ENCODE peak calls at places on chromosomes 12 and 14, in four cellular contexts. P is GM13976, D is esophagus muscularis mucosa, Z is upper lobe of left lung. V is an unnamed sample.

GRCh38 chr12:124520896-124521295 is 46.5 kb downstream of the NCOR2 start:
- DNase-seq in P (no peak), D (no peak), Z (no peak), V (no peak)

GRCh38 chr12:112916270-112916669 is 9.5 kb downstream of the OAS1 start:
- DNase-seq in D (no peak), Z (no peak), P (no peak), V (no peak)

GRCh38 chr12:132292328-132293319 is 36.8 kb downstream of the GALNT9 start:
- DNase-seq in P (no peak), Z (no peak), D (no peak), V (no peak)

GRCh38 chr12:118360785-118361404 is 11.8 kb downstream of the TAOK3 start:
- DNase-seq in P (no peak), D (no peak), Z (no peak), V (no peak)

GRCh38 chr14:54025661-54026060 is 69.0 kb upstream of the BMP4 start:
- DNase-seq in Z (no peak), P (no peak), D (no peak), V (no peak)

GRCh38 chr14:22095845-22096510 is 422.4 kb upstream of the OR4E1 start:
- DNase-seq in Z (no peak), P (no peak), D (no peak), V (no peak)

GRCh38 chr12:52532636-52533035 is 12.4 kb upstream of the KRT5 start:
- DNase-seq in D (no peak), P (no peak), Z (no peak), V (no peak)

GRCh38 chr14:74014299-74014698 is 4.8 kb downstream of the ENTPD5 start:
- DNase-seq in Z (no peak), D (no peak), P (no peak), V (no peak)

GRCh38 chr12:37541356-37541755 is 775.2 kb upstream of the ALG10B start:
- DNase-seq in D (no peak), P (no peak), Z (no peak), V (no peak)

GRCh38 chr14:95941897-95942296 is 65.3 kb downstream of the TUNAR start:
- DNase-seq in P (no peak), Z (no peak), D (no peak), V (no peak)

GRCh38 chr12:48084841-48085460 is 20.9 kb downstream of the SENP1 start:
- DNase-seq in P (no peak), Z (no peak), D (no peak), V (no peak)

GRCh38 chr12:18454330-18454729 is 193.0 kb downstream of the PIK3C2G start:
- DNase-seq in Z (no peak), D (no peak), P (no peak), V (no peak)

GRCh38 chr12:105330283-105330937 is at the start of gene C12orf75:
- DNase-seq in P (peak; percentile 95), D (no peak), Z (peak; percentile 66), V (peak; percentile 85)

DNA sequence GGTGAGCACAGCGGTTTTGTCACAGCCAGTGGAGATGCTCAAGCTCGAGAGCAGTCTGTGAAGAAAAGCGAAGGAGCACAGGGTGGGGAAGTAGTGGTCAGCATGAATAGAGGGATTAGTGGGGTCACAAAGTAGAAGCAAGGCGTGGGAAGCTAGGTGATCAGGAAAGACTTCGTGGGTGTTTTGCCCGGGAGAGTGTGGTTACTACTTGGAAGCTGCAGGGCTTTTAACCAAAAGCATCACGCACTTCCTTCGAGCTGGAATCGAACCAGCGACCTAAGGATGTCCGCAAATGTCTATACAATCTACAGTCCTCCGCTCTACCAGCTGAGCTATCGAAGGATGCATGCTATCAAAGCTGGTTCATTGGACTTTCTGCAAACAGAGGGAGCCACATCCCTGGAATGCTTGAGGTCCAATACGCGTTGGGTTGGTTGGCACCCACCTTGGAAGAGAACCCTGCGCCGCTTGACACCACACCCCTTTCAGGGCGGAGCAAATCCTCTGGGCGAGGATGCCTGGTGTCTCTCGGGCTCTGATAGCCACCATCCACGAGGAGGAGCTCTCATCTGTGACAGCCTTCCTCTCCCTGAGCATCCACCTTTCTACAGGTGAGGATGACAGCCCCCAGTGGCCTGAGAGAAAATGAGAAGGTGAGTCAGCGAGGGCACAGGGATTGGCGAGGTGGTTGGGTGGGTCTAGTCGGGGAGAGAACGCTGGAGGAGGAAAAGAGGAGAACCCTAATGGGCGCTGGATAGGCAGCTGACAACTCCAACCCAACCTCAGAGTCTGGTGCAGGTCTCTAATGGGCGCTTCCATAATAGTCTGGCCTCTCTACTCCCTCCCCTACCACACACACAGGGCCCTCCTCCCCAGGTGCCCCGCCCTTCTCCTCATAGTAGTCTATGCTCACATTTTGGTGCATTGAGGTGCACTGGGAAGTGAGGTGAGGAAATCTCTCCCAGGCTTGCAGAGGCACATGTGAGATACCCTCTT is 16.0 kb upstream of the OR6S1 start:
- DNase-seq in P (peak; percentile 43), Z (no peak), D (peak; percentile 83), V (no peak)
- TF ChIP-seq CTCF in P (peak; percentile 29), Z (no peak), D (peak; percentile 9), V (no peak)

GRCh38 chr12:75722714-75723200 is 211.3 kb upstream of the KRR1 start:
- DNase-seq in P (peak; percentile 43), Z (peak; percentile 46), D (no peak), V (no peak)

GRCh38 chr12:75727577-75727976 is 216.2 kb upstream of the KRR1 start:
- DNase-seq in Z (no peak), D (no peak), P (no peak), V (no peak)

GRCh38 chr12:75728826-75729225 is 217.4 kb upstream of the KRR1 start:
- DNase-seq in P (no peak), Z (no peak), D (no peak), V (no peak)

GRCh38 chr12:75724913-75725312 is 213.5 kb upstream of the KRR1 start:
- DNase-seq in D (no peak), Z (no peak), P (no peak), V (no peak)

DNA sequence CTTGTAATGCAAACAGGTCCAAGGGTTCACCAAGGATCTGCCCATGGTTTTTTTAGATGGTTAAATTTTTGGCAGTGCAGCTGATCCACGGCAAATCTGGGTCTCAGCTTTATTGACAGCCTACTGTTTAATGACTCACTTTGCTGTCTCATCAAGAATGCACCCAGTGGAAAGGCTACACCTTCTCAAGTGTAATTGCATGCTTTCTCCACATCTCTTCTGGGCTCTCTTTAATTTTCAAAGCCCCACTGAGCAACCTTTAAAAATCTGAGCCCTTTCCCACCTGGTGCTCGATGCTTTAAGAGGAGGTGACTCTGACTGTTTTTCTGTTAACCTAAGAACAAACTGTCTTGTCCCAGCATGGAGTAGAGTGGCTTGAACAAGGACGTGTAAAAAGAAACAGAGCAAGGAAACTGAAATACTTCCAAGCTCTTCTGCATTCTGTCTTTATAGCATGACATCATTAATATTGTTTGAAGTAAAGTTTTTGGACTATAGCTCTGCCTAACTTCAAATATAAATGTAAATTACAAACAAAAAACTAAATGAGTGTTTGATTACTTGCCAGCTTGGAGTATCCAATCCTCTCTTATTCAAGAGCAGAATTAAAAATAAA is 214.2 kb upstream of the KRR1 start:
- DNase-seq in Z (no peak), D (no peak), P (no peak), V (no peak)
- TF ChIP-seq CTCF in Z (no peak), D (no peak), P (no peak), V (peak; percentile 32)

GRCh38 chr14:46580941-46581671 is 70.5 kb downstream of the RPL10L start:
- DNase-seq in D (no peak), Z (peak; percentile 22), P (peak; percentile 20), V (no peak)
- TF ChIP-seq CTCF in D (peak; percentile 19), Z (peak; percentile 40), P (peak; percentile 39), V (peak; percentile 83)

GRCh38 chr12:12890492-12890814 is 909 bp upstream of the GPRC5A start:
- DNase-seq in P (no peak), D (no peak), Z (peak; percentile 77), V (no peak)

GRCh38 chr12:12889701-12890100 is 1.7 kb upstream of the GPRC5A start:
- DNase-seq in D (no peak), Z (no peak), P (no peak), V (no peak)

GRCh38 chr12:12891646-12892355 is 439 bp downstream of the GPRC5A start:
- DNase-seq in Z (no peak), D (no peak), P (no peak), V (no peak)

GRCh38 chr12:12892670-12893290 is 1.4 kb downstream of the GPRC5A start:
- DNase-seq in Z (peak; percentile 78), P (no peak), D (no peak), V (no peak)

DNA sequence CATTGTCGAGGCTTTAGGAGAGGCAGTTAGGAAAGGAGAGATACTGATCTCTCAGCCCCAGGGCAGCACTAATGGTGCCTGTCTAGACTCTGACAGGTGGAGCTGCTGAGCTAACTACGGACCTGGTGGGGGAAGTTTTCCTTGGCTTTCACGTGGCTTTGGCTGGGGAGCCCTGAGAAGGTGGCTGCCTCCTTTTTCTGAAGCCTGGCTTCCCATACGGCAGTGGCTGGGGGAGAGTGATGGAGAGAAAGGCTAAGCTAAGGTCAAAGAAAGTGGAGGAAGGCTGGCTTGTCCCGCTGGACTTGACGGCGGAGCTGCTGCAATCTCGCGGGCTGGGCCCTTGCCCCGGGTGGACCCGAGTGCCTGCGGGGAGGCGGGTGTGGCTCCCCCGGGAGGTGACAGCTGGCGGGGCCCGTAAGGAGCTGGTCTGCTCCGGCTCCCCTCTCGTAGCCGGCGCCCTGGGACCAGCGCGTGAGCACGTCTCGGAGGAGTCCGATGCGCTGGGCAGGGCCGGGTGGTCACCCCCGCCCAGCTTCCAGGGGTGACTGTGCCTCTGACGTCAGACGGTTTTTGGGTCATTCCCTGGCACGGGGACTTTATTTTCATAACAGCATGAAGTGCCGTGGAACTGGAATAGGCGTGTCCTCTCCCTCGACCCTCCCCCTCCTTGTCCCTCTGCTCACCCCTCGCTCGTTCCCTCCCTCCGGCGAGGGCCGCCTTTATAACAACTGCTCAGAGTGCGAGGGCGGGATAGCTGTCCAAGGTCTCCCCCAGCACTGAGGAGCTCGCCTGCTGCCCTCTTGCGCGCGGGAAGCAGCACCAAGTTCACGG is at the start of gene GPRC5A:
- DNase-seq in P (peak; percentile 63), Z (peak; percentile 93), D (peak; percentile 95), V (peak; percentile 81)
- TF ChIP-seq CTCF in P (no peak), Z (peak; percentile 5), D (peak; percentile 12), V (no peak)

GRCh38 chr14:68042002-68042401 is 222.4 kb downstream of the RAD51B start:
- DNase-seq in D (no peak), P (no peak), Z (no peak), V (no peak)

GRCh38 chr14:68050177-68050576 is 230.6 kb downstream of the RAD51B start:
- DNase-seq in P (no peak), D (no peak), Z (no peak), V (no peak)

GRCh38 chr14:68042591-68043210 is 223.1 kb downstream of the RAD51B start:
- DNase-seq in D (no peak), Z (no peak), P (no peak), V (no peak)

GRCh38 chr14:68043752-68044151 is 224.2 kb downstream of the RAD51B start:
- DNase-seq in Z (no peak), P (no peak), D (no peak), V (no peak)

DNA sequence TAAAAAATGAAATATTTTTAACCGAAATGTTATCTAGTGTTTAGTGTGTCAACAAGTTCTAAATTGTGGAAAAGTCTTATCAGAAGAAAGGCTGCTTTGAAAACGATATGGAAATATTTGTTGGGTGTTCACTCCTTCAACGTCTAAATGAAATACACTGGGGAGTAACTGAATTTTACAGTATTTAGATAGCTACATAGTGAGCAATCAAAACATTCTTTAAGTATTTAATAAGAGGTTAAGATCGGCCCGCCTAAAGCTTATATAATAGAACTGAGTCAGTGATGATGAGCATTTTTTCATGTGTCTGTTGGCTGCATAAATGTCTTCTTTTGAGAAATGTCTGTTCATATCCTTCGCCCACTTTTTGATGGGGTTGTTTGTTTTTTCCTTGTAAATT is 228.3 kb downstream of the RAD51B start:
- DNase-seq in D (no peak), P (no peak), Z (no peak), V (no peak)
- TF ChIP-seq CTCF in D (no peak), P (no peak), Z (no peak), V (no peak)

GRCh38 chr12:66103011-66103913 is 27.3 kb downstream of the LLPH start:
- DNase-seq in P (no peak), D (no peak), Z (no peak), V (no peak)
- TF ChIP-seq CTCF in P (no peak), D (no peak), Z (no peak), V (peak; percentile 36)

GRCh38 chr12:123264642-123265041 is 7.0 kb downstream of the CDK2AP1 start:
- DNase-seq in D (no peak), P (peak; percentile 58), Z (no peak), V (no peak)
- TF ChIP-seq CTCF in D (peak; percentile 8), P (no peak), Z (no peak), V (peak; percentile 47)